ENCODE peak calls at places on chromosomes 12 and 14, in seven cellular contexts. F is stomach, W is AG04450, C is neural crest cell, L is thoracic aorta, O is GM13977, E is cardiac fibroblast. I is an unnamed sample.

GRCh38 chr12:46357438-46358324 is 14.9 kb downstream of the SLC38A2 start:
- DNase-seq in F (no peak), W (peak), C (no peak), L (no peak), O (no peak), E (peak), I (peak)

GRCh38 chr12:41254546-41254945 is 66.4 kb downstream of the PDZRN4 start:
- DNase-seq in F (no peak), W (no peak), C (no peak), L (no peak), O (no peak), E (no peak), I (no peak)

GRCh38 chr12:16063728-16064127 is 152.6 kb downstream of the DERA start:
- DNase-seq in F (no peak), W (no peak), C (no peak), L (no peak), O (no peak), E (peak), I (peak)

GRCh38 chr12:9760699-9761406 is at the start of gene CD69:
- DNase-seq in F (peak), W (no peak), C (no peak), L (no peak), O (peak), E (no peak), I (no peak)

GRCh38 chr12:113515082-113515856 is 43.6 kb upstream of the LHX5 start:
- DNase-seq in F (no peak), W (no peak), C (no peak), L (no peak), O (no peak), E (no peak), I (no peak)

GRCh38 chr14:33802737-33803136 is 148.1 kb downstream of the EGLN3 start:
- DNase-seq in F (no peak), W (no peak), C (no peak), L (no peak), O (no peak), E (no peak), I (no peak)

GRCh38 chr12:74365178-74365964 is 172.3 kb upstream of the ATXN7L3B start:
- DNase-seq in F (no peak), W (peak), C (peak), L (no peak), O (no peak), E (peak), I (peak)

GRCh38 chr14:75303415-75303814 is 24.8 kb downstream of the FOS start:
- DNase-seq in F (peak), W (no peak), C (peak), L (no peak), O (peak), E (peak), I (peak)

GRCh38 chr14:23578560-23579310 is at the start of gene JPH4:
- DNase-seq in F (peak), W (no peak), C (no peak), L (no peak), O (no peak), E (no peak), I (no peak)

GRCh38 chr12:25387136-25388050 is 136.7 kb upstream of the KRAS start:
- DNase-seq in F (peak), W (peak), C (peak), L (peak), O (peak), E (peak), I (peak)

GRCh38 chr14:105283899-105284298 is 16.9 kb downstream of the BRF1 start:
- DNase-seq in F (no peak), W (no peak), C (no peak), L (no peak), O (no peak), E (no peak), I (no peak)

DNA sequence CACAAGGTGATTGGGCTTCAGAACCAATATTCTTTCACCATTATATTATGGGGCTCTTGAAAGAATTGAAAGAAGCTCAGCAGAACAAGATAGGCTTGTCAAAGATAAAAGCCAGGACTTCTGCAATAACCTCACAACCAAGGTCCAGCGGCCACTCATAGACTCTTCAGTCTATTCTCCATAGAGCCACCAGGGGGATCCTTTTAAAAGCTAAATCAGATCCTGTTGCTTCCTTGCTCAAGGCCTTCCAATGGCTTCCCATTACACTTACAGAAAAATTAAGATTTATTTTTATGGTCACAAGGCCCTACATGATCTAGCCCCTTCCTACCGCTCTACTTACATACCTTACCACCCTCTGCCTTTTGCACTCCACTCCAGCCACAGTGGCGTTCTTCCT is 169.6 kb downstream of the C12orf42 start:
- DNase-seq in F (no peak), W (no peak), C (no peak), L (no peak), O (peak), E (no peak), I (no peak)
- TF ChIP-seq CTCF in F (no peak), W (no peak), C (peak), L (no peak), O (peak), E (no peak), I (no peak)

DNA sequence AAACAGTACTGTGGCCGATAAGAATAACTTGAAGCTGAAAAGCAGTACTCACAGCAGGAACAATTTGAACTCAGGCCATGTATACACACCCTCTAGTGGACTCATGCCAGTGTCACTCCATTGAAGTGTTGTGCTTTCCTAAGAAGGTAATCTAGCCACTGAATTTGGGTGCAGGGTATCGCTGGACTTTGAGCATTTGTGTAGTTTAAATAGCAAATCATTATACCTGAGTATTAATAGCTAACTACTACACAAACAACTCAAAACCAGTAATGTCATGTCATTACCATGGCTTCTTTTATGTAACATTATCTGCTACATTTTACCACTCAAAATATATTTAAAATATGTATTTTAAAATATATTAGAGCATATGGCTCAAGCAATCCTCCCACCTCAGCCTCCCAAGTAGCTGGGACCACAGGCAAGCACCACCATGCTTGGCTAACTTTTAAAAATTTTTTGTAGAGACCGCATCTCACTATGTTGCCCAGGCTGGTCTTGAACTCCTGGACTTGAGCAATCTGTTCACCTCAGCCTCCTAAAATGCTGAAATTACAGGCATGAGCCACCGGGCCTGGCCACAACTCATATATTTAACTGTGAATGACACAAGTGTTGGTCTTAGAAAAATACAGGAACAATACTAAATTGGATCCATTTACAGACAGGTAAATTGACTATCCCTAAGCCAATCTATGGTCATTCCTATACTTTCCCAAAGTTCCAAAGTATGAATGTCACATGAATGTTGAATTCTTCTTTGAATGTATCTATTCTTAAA is 25.6 kb upstream of the ARID4A start:
- DNase-seq in F (peak), W (peak), C (no peak), L (no peak), O (no peak), E (peak), I (peak)
- TF ChIP-seq CTCF in F (no peak), W (no peak), C (peak), L (no peak), O (no peak), E (peak), I (peak)

GRCh38 chr12:51242896-51243295 is 4.3 kb downstream of the DAZAP2 start:
- DNase-seq in F (no peak), W (no peak), C (no peak), L (no peak), O (no peak), E (no peak), I (no peak)

GRCh38 chr12:51242150-51242549 is 3.5 kb downstream of the DAZAP2 start:
- DNase-seq in F (no peak), W (no peak), C (no peak), L (no peak), O (no peak), E (no peak), I (no peak)

GRCh38 chr12:51240971-51241370 is 2.3 kb downstream of the DAZAP2 start:
- DNase-seq in F (no peak), W (peak), C (no peak), L (no peak), O (no peak), E (peak), I (peak)

GRCh38 chr12:51238037-51238509 is 553 bp upstream of the DAZAP2 start:
- DNase-seq in F (peak), W (no peak), C (no peak), L (no peak), O (peak), E (no peak), I (no peak)

GRCh38 chr12:51238510-51239334 is at the start of gene DAZAP2:
- DNase-seq in F (peak), W (peak), C (peak), L (peak), O (peak), E (peak), I (peak)
- TF ChIP-seq CTCF in F (no peak), W (peak), C (peak), L (peak), O (no peak), E (no peak), I (peak)

GRCh38 chr14:21846227-21846885 is 172.7 kb upstream of the OR4E1 start:
- DNase-seq in F (peak), W (no peak), C (peak), L (no peak), O (peak), E (no peak), I (no peak)

GRCh38 chr14:21840765-21841164 is 167.1 kb upstream of the OR4E1 start:
- DNase-seq in F (no peak), W (no peak), C (no peak), L (no peak), O (no peak), E (peak), I (no peak)
- TF ChIP-seq CTCF in F (no peak), W (no peak), C (no peak), L (no peak), O (no peak), E (no peak), I (no peak)

GRCh38 chr12:110858848-110859247 is 12.1 kb downstream of the CCDC63 start:
- DNase-seq in F (no peak), W (no peak), C (no peak), L (no peak), O (no peak), E (no peak), I (no peak)
- TF ChIP-seq CTCF in F (no peak), W (no peak), C (no peak), L (no peak), O (no peak), E (no peak), I (no peak)

DNA sequence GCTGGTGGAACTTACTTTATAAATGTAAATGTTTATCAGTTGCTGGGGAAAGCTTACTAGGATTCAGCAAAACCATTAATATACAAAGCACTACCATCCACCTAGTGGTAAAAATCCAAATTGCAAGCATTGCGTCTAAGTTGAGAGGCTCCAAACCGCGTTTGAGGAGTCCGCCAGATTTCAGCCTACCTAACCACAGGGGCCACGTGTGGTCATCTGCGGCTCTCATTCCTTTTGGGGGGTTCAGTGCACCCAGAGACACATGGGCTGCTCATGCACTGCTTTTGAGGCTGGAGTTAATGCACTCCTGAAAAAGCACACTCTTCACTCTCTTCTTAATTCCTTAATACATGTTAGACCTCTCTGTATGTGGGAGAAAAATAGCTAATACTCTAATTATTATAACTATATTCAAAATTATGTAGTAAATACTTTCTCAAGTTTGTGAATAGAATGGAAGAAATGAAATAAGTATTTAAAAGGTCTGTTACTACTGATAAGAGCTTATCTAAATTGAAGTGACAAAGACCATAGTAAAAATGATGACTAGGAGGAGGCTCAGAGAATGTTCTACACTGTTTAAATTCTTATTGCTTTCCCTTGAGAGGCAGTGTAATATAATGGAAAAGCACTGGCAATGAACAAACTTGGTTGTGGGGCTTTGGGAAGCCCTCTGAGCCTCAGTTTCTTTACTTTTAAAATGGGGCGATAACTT is 41.4 kb upstream of the MANSC4 start:
- DNase-seq in F (peak), W (peak), C (peak), L (peak), O (peak), E (peak), I (peak)
- TF ChIP-seq CTCF in F (no peak), W (peak), C (peak), L (peak), O (peak), E (peak), I (peak)

GRCh38 chr14:21990116-21990515 is 316.5 kb upstream of the OR4E1 start:
- DNase-seq in F (no peak), W (no peak), C (no peak), L (no peak), O (no peak), E (peak), I (peak)
- TF ChIP-seq CTCF in F (no peak), W (peak), C (peak), L (no peak), O (peak), E (peak), I (peak)

DNA sequence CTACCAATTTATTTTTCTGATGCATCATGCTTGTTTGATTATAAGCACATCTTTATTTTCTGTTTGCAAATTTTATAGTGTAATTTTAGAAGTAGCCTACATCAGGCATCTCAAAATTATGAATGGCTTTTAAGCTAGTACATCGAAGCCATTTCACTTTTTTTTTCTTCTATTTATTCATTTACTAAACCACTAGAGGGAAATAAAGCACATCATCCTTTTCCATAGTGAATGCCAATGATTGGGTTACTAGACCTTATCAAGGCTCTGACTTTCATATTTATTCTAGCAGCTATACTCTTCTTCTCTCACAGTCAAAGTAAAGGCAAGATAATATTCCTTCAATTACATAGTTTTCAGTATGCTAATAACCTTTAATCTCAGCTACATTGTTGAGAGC is 736.4 kb upstream of the LRFN5 start:
- DNase-seq in F (no peak), W (no peak), C (no peak), L (no peak), O (no peak), E (no peak), I (no peak)
- TF ChIP-seq CTCF in F (no peak), W (no peak), C (peak), L (no peak), O (no peak), E (no peak), I (no peak)

DNA sequence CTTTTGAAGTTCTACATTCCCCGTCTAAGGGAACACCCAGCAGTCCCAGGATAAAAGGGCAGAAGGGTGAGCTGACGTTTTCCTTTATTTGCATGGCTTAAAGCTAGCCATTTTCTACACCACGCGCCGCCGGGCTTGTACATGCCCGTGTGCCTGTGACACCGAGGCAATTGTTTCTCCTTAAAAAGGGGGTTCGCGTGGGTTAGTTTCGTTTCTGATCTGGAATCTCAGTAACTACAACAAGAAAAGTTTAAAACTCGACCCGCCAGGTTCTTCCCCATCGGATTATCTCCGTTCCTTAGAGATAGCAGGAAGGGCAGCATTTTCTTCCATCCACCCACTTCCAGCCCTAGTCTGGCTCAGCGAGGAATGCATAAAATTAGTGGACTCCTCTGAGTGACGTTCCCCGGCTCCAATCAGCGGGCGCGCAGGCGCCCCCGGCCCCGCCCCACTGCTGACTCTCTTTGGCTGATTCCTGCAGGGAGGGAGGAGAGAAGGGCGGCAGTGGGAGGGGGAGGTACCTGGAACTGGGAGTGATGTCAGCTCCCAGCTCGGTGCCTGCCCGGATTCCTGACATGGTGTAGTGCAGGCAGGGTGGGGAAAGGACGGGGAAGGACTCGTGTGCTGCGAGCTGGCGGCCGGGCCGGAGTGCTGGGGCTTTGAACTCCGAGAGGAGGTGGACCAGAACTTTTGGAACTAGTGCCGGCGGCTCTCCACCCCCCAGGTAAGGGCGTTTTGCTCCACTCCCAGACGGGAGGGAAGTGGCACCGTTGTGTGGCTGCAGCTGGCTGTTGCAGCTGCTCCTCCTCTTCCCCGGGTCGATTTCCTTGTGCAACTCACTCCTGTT is at the start of gene PPFIBP1:
- DNase-seq in F (peak), W (peak), C (peak), L (peak), O (peak), E (peak), I (peak)
- TF ChIP-seq CTCF in F (no peak), W (peak), C (peak), L (peak), O (peak), E (peak), I (peak)

GRCh38 chr14:96567289-96567899 is 65.2 kb downstream of the PAPOLA start:
- DNase-seq in F (no peak), W (peak), C (no peak), L (no peak), O (no peak), E (peak), I (peak)

GRCh38 chr14:96565811-96566210 is 63.6 kb downstream of the PAPOLA start:
- DNase-seq in F (no peak), W (no peak), C (no peak), L (no peak), O (no peak), E (no peak), I (no peak)

GRCh38 chr14:96559571-96559970 is 57.4 kb downstream of the PAPOLA start:
- DNase-seq in F (no peak), W (no peak), C (no peak), L (no peak), O (no peak), E (no peak), I (no peak)

GRCh38 chr14:96568646-96569045 is 66.5 kb downstream of the PAPOLA start:
- DNase-seq in F (no peak), W (no peak), C (no peak), L (no peak), O (no peak), E (no peak), I (no peak)

DNA sequence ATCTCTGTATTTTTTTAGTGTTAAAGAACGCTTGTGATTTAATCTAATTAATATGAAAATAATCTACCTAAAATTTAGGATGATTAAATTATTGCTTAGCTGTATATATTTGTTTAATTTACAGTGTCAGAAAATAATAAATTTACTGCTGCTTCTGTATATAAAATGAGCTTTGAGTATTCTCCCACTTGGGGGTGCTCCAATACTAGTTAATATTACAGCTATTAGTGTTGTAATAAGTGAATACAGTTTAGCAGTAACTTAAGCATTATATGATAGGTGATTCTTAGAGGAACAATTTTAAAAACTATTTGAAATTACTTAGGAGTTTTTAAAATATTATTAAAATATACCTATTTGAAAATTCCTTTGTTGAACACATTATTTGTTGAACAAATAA is 62.2 kb downstream of the PAPOLA start:
- DNase-seq in F (no peak), W (no peak), C (no peak), L (no peak), O (no peak), E (peak), I (peak)
- TF ChIP-seq CTCF in F (no peak), W (peak), C (peak), L (no peak), O (no peak), E (no peak), I (no peak)